ENCODE peak calls at places on chromosome 1, in ten cellular contexts. T is lower lobe of right lung; P is suprapubic skin; N is fibroblast of lung; A is heart right ventricle; Y is CD4-positive, alpha-beta memory T cell; H is tibial artery; L is neuronal stem cell; O is left lung; U is IMR-90. E is an unnamed sample. For H3K27me3, the result is how much of the 10 kb centered on the place peaks cover.

GRCh38 chr1:67213164-67213563 is 46.9 kb downstream of the IL23R start:
- DNase-seq in A (no peak), U (peak), O (no peak), P (no peak), H (no peak), Y (no peak), T (no peak), N (peak), L (peak), E (no peak)

GRCh38 chr1:226548281-226549093 is at the start of gene STUM:
- DNase-seq in O (peak), T (no peak), L (peak), N (peak), Y (peak), A (no peak), P (no peak), U (peak), H (no peak), E (no peak)

GRCh38 chr1:229161740-229162139 is 109.2 kb upstream of the RAB4A start:
- DNase-seq in O (no peak), Y (no peak), P (no peak), T (no peak), U (no peak), N (no peak), L (no peak), A (no peak), H (no peak), E (no peak)

GRCh38 chr1:88985033-88985432 is 7.4 kb downstream of the KYAT3 start:
- DNase-seq in Y (no peak), L (no peak), T (no peak), P (no peak), N (peak), U (peak), A (peak), H (no peak), O (no peak), E (peak)

GRCh38 chr1:210259496-210259895 is 26.9 kb downstream of the SERTAD4 start:
- DNase-seq in O (no peak), L (no peak), A (no peak), T (no peak), N (peak), H (no peak), P (no peak), U (peak), Y (no peak), E (no peak)

GRCh38 chr1:187236145-187236544 is 407.4 kb downstream of the PLA2G4A start:
- DNase-seq in T (no peak), P (no peak), H (no peak), A (no peak), U (no peak), Y (no peak), N (no peak), O (no peak), L (no peak), E (no peak)

GRCh38 chr1:111204211-111204883 is 3.9 kb upstream of the DENND2D start:
- DNase-seq in Y (peak), P (no peak), H (no peak), O (peak), T (peak), N (no peak), U (no peak), A (no peak), L (no peak), E (no peak)

GRCh38 chr1:70293186-70293843 is 61.2 kb downstream of the ANKRD13C start:
- DNase-seq in U (no peak), H (no peak), O (no peak), Y (no peak), P (no peak), L (no peak), N (no peak), T (no peak), A (no peak), E (no peak)

GRCh38 chr1:155531624-155532023 is 31.0 kb downstream of the ASH1L start:
- DNase-seq in T (no peak), Y (no peak), L (no peak), N (no peak), U (peak), P (no peak), O (no peak), H (no peak), A (no peak), E (no peak)

GRCh38 chr1:184915463-184916080 is 58.7 kb downstream of the NIBAN1 start:
- DNase-seq in Y (no peak), T (no peak), O (no peak), P (no peak), H (no peak), A (no peak), L (no peak), N (peak), U (peak), E (no peak)

GRCh38 chr1:13450204-13450603 is 40.0 kb downstream of the PRAMEF20 start:
- DNase-seq in L (no peak), H (no peak), U (no peak), A (no peak), O (no peak), T (no peak), P (no peak), Y (no peak), N (no peak), E (no peak)

GRCh38 chr1:38026592-38027200 is 14.2 kb downstream of the UTP11 start:
- DNase-seq in T (peak), A (no peak), O (no peak), U (peak), N (peak), P (no peak), H (no peak), L (no peak), Y (no peak), E (no peak)

GRCh38 chr1:216562383-216562782 is 139.1 kb upstream of the USH2A start:
- DNase-seq in O (no peak), A (no peak), N (no peak), T (no peak), P (no peak), H (no peak), L (no peak), Y (no peak), U (peak), E (no peak)

GRCh38 chr1:234851450-234852438 is 241.8 kb upstream of the IRF2BP2 start:
- DNase-seq in Y (no peak), H (no peak), O (peak), L (no peak), T (peak), U (peak), P (no peak), A (no peak), N (peak), E (no peak)

GRCh38 chr1:234562336-234562735 is 47.6 kb downstream of the IRF2BP2 start:
- DNase-seq in N (no peak), L (no peak), P (no peak), T (no peak), Y (no peak), U (no peak), A (peak), O (no peak), H (no peak), E (no peak)

GRCh38 chr1:234163267-234163919 is 209.9 kb upstream of the COA6 start:
- DNase-seq in O (no peak), P (no peak), N (no peak), H (no peak), Y (no peak), T (no peak), L (no peak), U (no peak), A (no peak), E (no peak)

GRCh38 chr1:3785458-3786157 is 10.7 kb downstream of the LRRC47 start:
- DNase-seq in L (no peak), Y (no peak), N (no peak), H (no peak), A (no peak), P (peak), T (peak), U (no peak), O (peak), E (no peak)

GRCh38 chr1:53413175-53414001 is 45.8 kb upstream of the DMRTB1 start:
- DNase-seq in P (no peak), A (no peak), H (no peak), L (no peak), N (peak), T (no peak), O (no peak), U (peak), Y (peak), E (no peak)

DNA sequence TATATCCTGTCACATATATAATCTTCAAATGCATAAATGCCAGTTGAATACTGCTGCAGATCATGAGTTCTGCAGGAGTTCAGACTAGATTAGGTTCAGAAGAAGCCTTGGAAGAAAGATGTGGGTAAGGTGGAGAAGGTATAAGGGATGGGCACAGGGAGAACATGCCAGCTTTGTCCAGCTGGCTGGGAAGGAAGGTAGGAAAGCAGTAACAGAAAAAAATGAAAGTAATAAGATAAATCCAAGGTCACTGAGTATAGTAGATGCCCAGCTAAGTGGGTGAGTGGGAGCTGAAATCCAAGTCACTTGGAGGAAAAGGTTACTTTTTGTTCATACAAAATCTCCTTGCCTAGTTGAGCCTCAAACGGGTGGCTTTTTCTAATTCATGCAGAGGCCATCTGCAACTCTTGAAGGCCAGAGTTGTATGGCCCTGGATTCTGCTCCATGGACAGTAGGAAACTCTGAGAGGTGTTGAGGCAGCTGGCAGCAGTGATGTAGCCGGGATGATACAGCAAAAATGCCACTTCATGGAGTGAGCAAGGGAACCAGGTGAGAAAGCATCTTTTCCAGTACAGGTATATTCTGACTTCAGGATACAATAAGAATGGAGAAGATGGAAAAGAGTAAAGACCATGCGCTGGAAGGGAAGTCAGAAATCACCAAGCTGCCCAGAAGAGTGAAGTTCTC is 3.4 kb downstream of the RCSD1 start:
- DNase-seq in T (no peak), A (no peak), O (no peak), L (no peak), P (no peak), U (no peak), N (no peak), H (no peak), Y (no peak), E (no peak)
- H3K4me3 ChIP-seq in T (no peak), A (no peak), O (no peak), L (no peak), P (no peak), U (no peak), N (no peak), H (no peak), Y (no peak), E (no peak)

GRCh38 chr1:151061012-151061401 is 810 bp downstream of the MLLT11 start:
- DNase-seq in P (no peak), U (peak), N (peak), A (no peak), Y (no peak), O (no peak), T (no peak), L (no peak), H (no peak), E (no peak)

GRCh38 chr1:151058682-151059341 is 610 bp downstream of the CDC42SE1 start:
- DNase-seq in N (peak), L (peak), H (no peak), A (peak), O (peak), Y (no peak), U (peak), T (peak), P (peak), E (peak)

GRCh38 chr1:151060241-151061011 is at the start of gene MLLT11:
- DNase-seq in N (peak), O (no peak), H (no peak), A (peak), P (no peak), T (no peak), U (peak), Y (no peak), L (peak), E (no peak)

GRCh38 chr1:151061704-151062103 is 1.5 kb downstream of the MLLT11 start:
- DNase-seq in O (no peak), Y (no peak), T (no peak), H (no peak), A (no peak), N (no peak), U (no peak), P (no peak), L (no peak), E (no peak)

DNA sequence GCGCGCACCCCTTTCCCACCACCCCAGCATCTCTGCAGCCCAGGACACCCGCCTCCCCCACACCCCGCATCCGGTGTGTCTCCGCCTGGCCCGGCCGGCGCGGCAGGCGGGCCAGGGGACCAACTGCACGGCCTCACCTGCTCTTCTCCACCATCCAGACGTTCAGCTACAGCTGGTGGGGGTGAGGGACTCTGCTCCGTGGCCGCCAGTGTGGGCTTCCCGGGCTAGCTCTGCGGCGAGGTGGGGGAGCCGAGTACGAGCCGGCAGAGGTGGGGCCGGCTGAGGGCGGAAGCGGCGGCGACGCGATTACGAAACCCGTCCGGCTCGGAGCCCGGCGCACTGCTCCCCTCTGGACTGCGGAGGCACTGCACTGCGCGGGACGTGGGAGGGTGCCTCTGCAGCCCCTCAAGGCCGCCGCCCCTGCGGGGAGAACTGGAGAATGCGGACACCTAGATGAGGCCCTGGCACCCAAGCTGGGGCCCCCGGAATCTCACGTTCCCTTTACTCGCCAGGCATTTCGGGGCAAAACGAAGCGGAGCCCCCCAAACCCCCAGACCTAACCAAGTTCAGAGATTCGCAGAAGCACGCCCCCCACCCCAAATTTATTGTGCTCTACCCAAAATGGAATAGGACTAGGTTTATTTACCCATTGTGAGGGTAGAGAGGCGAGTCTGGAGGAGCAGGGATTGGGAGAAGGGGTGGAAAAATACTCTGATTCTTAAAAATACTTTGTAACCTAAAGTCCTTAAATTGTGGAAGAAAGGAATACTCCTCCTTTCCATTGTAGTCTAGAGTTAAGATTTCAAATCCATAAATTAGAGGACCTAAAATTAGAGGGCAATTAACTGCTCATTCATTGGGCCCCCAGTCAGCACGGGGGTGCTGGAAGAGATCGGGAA is at the start of gene CDC42SE1:
- DNase-seq in N (peak), H (peak), Y (peak), T (peak), P (peak), L (peak), A (peak), O (peak), U (peak), E (peak)
- H3K27ac ChIP-seq in N (peak), H (peak), Y (peak), T (peak), P (peak), L (peak), A (peak), O (peak), U (peak), E (peak)

DNA sequence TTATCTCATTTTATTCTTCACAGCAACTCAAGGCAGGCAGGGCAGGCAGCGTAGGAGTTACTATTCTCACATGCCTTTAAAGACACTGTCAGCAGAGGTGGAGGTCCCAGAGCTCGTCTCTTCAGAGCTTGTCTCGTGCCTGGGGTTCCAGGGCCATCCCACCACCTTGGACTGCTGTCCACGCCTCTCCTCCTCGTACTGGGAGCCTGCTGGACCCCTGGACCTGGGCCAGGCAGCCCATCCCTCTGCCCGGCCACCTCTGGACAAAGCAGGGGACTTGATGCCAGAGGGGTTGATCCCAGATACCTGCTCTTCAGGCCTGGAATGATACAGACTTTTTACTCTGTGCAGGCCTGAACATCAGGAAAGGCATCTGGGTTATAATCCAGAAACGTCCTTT is 546.8 kb downstream of the KIF26B start:
- DNase-seq in O (no peak), U (no peak), Y (no peak), N (no peak), P (no peak), L (no peak), T (no peak), H (no peak), A (no peak), E (no peak)
- H3K27me3 ChIP-seq in O (under half), U (under half), Y (under half), N (under half), P (under half), L (under half), T (under half), H (under half), A (under half), E (under half)

DNA sequence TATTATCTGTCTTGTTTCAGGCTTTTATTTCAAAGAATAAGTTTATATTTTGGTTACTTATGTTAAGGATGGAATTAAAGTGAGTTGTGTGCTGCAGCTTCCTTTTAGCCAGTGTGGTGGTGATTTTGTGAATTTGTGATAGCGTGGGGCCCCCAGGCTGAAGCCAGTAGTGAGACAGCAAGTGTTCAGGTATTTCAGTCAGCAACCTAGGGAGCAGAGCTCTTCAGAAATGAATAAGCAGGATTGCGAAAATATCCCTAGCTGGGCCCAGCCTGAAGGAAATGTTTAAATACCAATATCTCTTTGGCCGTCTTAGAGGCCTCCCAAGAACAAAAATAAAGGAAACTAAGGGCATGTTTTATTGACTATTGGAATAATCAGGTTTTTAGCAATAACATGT is 150.8 kb upstream of the C1orf105 start:
- DNase-seq in N (peak), P (no peak), L (no peak), A (no peak), Y (no peak), H (no peak), T (no peak), U (peak), O (no peak), E (no peak)
- H3K4me3 ChIP-seq in N (no peak), P (no peak), L (no peak), A (no peak), Y (no peak), H (no peak), T (no peak), U (no peak), O (no peak), E (no peak)

GRCh38 chr1:156590326-156591180 is 1.0 kb upstream of the NAXE start:
- DNase-seq in U (no peak), L (no peak), T (no peak), O (no peak), P (no peak), Y (no peak), N (no peak), H (no peak), A (no peak), E (no peak)
- H3K27ac ChIP-seq in U (no peak), L (no peak), T (peak), O (peak), P (peak), Y (peak), N (no peak), H (peak), A (peak), E (peak)

GRCh38 chr1:30323841-30324240 is 399.5 kb downstream of the MATN1 start:
- DNase-seq in L (no peak), P (peak), U (no peak), Y (no peak), H (no peak), A (no peak), T (no peak), O (no peak), N (no peak), E (no peak)
- H3K27me3 ChIP-seq in L (under half), P (under half), U (under half), Y (under half), H (half or more), A (under half), T (under half), O (under half), N (under half), E (under half)

GRCh38 chr1:178124115-178124514 is 30.2 kb downstream of the RASAL2 start:
- DNase-seq in A (no peak), P (no peak), T (no peak), O (no peak), Y (no peak), N (no peak), H (no peak), L (no peak), U (no peak), E (no peak)

GRCh38 chr1:178119623-178120022 is 25.7 kb downstream of the RASAL2 start:
- DNase-seq in U (no peak), A (no peak), P (no peak), T (no peak), H (no peak), N (no peak), L (no peak), Y (no peak), O (no peak), E (no peak)

GRCh38 chr1:178120088-178120487 is 26.2 kb downstream of the RASAL2 start:
- DNase-seq in H (no peak), P (no peak), U (no peak), L (no peak), N (no peak), A (no peak), Y (no peak), O (no peak), T (no peak), E (no peak)

GRCh38 chr1:178122283-178122682 is 28.4 kb downstream of the RASAL2 start:
- DNase-seq in P (no peak), N (peak), A (no peak), L (no peak), H (no peak), Y (no peak), O (no peak), T (no peak), U (peak), E (no peak)

GRCh38 chr1:178121883-178122282 is 28.0 kb downstream of the RASAL2 start:
- DNase-seq in U (peak), O (no peak), A (no peak), L (peak), N (peak), T (no peak), P (no peak), Y (no peak), H (no peak), E (no peak)
- H3K4me3 ChIP-seq in U (no peak), O (no peak), A (no peak), L (no peak), N (no peak), T (no peak), P (no peak), Y (no peak), H (no peak), E (no peak)

DNA sequence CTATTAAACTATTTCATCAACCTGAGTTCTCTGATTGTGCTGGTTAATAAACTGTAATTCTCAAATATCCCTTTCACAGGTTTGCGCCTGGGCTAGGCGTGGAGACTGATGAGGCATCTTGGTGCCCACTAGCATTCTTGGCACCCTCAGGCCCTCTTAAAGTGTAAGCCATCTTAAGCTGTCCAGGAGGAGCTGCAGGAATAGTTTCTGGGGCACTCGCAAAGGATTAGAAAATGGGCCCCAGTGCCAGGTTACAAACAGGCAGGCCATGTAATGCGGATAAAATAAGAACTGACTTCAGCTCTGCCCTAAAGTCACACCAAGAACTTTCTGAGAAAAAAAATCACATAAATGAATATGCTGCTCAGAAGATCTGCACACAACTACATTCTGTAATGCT is 1.1 kb downstream of the CASQ2 start:
- DNase-seq in U (no peak), O (no peak), T (no peak), H (peak), P (no peak), A (peak), L (no peak), N (no peak), Y (no peak), E (no peak)
- H3K27ac ChIP-seq in U (no peak), O (no peak), T (no peak), H (peak), P (no peak), A (peak), L (no peak), N (no peak), Y (no peak), E (no peak)

GRCh38 chr1:5532811-5533210 is 459.4 kb downstream of the NPHP4 start:
- DNase-seq in N (no peak), T (no peak), A (no peak), H (no peak), L (no peak), O (no peak), Y (no peak), P (no peak), U (no peak), E (no peak)
- H3K27me3 ChIP-seq in N (under half), T (under half), A (under half), H (under half), L (under half), O (under half), Y (under half), P (under half), U (under half), E (under half)

E was measured in RWPE2.